ENCODE peak calls at places on chromosome 2, in ten cellular contexts. S is lower lobe of right lung, M is thoracic aorta, C is fibroblast of mammary gland, W is sigmoid colon, J is mucosa of descending colon, D is AG04450, G is choroid plexus epithelial cell, Y is GM12865, U is heart left ventricle. O is an unnamed sample.

GRCh38 chr2:197248623-197249022 is 62.0 kb downstream of the ANKRD44 start:
- DNase-seq in S (no peak), M (no peak), C (peak), W (no peak), J (no peak), D (no peak), G (peak), Y (peak), U (no peak), O (no peak)

GRCh38 chr2:111121028-111121872 is 536 bp downstream of the BCL2L11 start:
- DNase-seq in S (peak), M (no peak), C (peak), W (peak), J (peak), D (no peak), G (peak), Y (peak), U (peak), O (no peak)

GRCh38 chr2:185583058-185583816 is 155.4 kb upstream of the FSIP2 start:
- DNase-seq in S (no peak), M (no peak), C (peak), W (no peak), J (no peak), D (no peak), G (peak), Y (no peak), U (no peak), O (peak)

GRCh38 chr2:40048506-40048905 is 269.4 kb upstream of the THUMPD2 start:
- DNase-seq in S (no peak), M (no peak), C (no peak), W (no peak), J (no peak), D (no peak), G (no peak), Y (no peak), U (no peak), O (no peak)

GRCh38 chr2:23563673-23564617 is 179.0 kb downstream of the KLHL29 start:
- DNase-seq in S (peak), M (no peak), C (peak), W (peak), J (peak), D (peak), G (peak), Y (no peak), U (peak), O (no peak)

GRCh38 chr2:232838406-232838874 is 31.6 kb upstream of the SNORC start:
- DNase-seq in S (no peak), M (no peak), C (peak), W (no peak), J (peak), D (no peak), G (peak), Y (peak), U (no peak), O (no peak)

GRCh38 chr2:8966123-8966908 is 37.2 kb downstream of the MBOAT2 start:
- DNase-seq in S (no peak), M (no peak), C (peak), W (no peak), J (no peak), D (no peak), G (peak), Y (no peak), U (no peak), O (no peak)

GRCh38 chr2:175871949-175872348 is 130.1 kb downstream of the LNPK start:
- DNase-seq in S (no peak), M (no peak), C (peak), W (no peak), J (no peak), D (no peak), G (no peak), Y (no peak), U (no peak), O (no peak)

GRCh38 chr2:104502904-104503303 is 351.0 kb upstream of the POU3F3 start:
- DNase-seq in S (no peak), M (no peak), C (no peak), W (no peak), J (no peak), D (no peak), G (no peak), Y (no peak), U (no peak), O (no peak)

GRCh38 chr2:206832886-206833285 is 67.5 kb downstream of the FASTKD2 start:
- DNase-seq in S (no peak), M (no peak), C (peak), W (no peak), J (no peak), D (no peak), G (no peak), Y (no peak), U (no peak), O (no peak)
- H3K4me3 ChIP-seq in S (no peak), M (no peak), C (no peak), W (no peak), J (no peak), D (no peak), G (no peak), Y (no peak), U (no peak), O (no peak)

GRCh38 chr2:101766337-101766736 is 68.8 kb downstream of the MAP4K4 start:
- DNase-seq in S (no peak), M (no peak), C (no peak), W (no peak), J (no peak), D (no peak), G (no peak), Y (no peak), U (no peak), O (no peak)
- H3K4me3 ChIP-seq in S (no peak), M (peak), C (no peak), W (no peak), J (no peak), D (no peak), G (no peak), Y (no peak), U (no peak), O (no peak)

DNA sequence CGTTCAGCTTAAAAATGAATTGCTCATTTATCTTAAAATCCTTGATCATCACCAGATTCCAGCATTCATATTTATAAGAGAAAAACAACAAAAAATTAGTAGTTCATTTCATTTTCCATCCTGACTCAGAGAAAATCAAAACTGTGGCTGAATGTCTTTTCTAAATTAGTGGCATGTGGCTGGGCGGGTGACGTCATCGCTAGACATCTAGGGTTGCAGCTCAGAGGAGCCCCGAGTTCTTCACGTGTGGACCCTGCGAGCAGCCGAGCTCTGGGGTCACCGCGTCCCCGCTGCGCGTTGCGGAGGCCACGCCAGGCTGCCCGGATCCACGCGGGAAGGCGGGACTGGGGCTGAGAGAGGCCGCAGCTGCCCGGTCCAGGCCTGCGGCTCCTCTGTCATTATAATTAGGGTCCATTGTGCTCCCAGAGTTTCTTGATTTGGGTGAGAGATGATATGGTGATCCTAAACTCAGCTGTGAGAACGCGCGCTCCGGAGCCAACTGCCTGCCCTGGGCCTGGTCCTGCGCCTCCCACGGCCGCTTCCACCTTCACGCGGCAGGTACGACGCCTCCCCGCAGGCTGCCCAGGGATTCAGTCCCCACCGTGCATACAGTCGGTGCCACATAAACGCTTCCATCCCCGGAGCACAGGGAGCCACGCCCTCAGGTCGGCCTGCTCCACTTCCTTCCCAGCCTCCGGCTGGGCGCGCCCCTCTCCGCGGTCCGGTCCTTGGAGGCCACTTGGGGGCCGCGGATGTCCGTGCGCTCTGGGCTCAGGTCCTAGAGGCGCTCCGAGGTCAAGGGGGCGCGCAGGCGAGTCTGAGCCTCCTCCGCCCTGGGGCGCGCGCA is 56.5 kb downstream of the TMEM18 start:
- DNase-seq in S (no peak), M (no peak), C (no peak), W (no peak), J (no peak), D (no peak), G (no peak), Y (no peak), U (no peak), O (no peak)
- H3K4me3 ChIP-seq in S (no peak), M (no peak), C (no peak), W (no peak), J (no peak), D (no peak), G (no peak), Y (no peak), U (no peak), O (no peak)

GRCh38 chr2:143125647-143126046 is 3.6 kb upstream of the ARHGAP15 start:
- DNase-seq in S (no peak), M (no peak), C (peak), W (no peak), J (no peak), D (no peak), G (peak), Y (no peak), U (no peak), O (no peak)
- H3K4me3 ChIP-seq in S (no peak), M (no peak), C (no peak), W (no peak), J (no peak), D (no peak), G (no peak), Y (no peak), U (no peak), O (no peak)

GRCh38 chr2:20676353-20677215 is 9.6 kb downstream of the GDF7 start:
- DNase-seq in S (no peak), M (no peak), C (no peak), W (no peak), J (no peak), D (no peak), G (no peak), Y (peak), U (no peak), O (no peak)
- H3K4me3 ChIP-seq in S (no peak), M (no peak), C (no peak), W (no peak), J (no peak), D (no peak), G (no peak), Y (no peak), U (no peak), O (no peak)

DNA sequence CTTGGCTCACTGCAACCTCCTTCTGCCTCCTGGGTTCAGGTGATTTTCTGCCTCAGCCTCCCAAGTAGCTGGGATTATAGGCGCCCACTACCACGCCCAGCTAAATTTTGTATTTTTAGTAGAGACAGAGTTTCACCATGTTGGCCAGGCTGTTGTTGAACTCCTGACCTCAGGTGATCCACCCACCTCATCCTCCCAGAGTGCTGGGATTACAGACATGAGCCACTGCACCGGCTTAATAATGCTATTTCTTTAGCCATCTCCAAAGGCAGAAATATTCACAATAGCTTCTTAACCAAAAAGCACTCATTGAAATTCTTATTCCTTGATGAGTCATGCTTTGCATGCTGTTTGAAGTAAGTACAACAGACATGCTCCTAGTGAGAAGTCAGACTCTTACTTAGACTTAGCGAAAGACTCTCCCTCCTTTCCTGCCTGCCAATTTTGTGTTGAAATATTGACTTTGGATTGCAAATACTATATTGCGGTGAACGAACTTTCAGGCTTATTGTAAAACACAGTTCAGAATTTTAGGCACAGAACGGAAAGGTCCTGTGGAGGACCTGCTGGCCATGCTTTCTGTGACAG is 4.4 kb downstream of the ACTR3 start:
- DNase-seq in S (no peak), M (no peak), C (peak), W (no peak), J (no peak), D (peak), G (peak), Y (no peak), U (no peak), O (peak)
- H3K4me3 ChIP-seq in S (peak), M (peak), C (no peak), W (no peak), J (no peak), D (peak), G (no peak), Y (peak), U (no peak), O (no peak)

GRCh38 chr2:160647967-160648685 is 154.5 kb upstream of the RBMS1 start:
- DNase-seq in S (peak), M (no peak), C (no peak), W (no peak), J (peak), D (no peak), G (no peak), Y (no peak), U (no peak), O (no peak)
- H3K4me3 ChIP-seq in S (no peak), M (no peak), C (no peak), W (no peak), J (no peak), D (no peak), G (no peak), Y (no peak), U (peak), O (no peak)

GRCh38 chr2:215811409-215812355 is 201.7 kb downstream of the MREG start:
- DNase-seq in S (no peak), M (no peak), C (no peak), W (no peak), J (no peak), D (no peak), G (no peak), Y (peak), U (no peak), O (no peak)
- H3K4me3 ChIP-seq in S (no peak), M (no peak), C (no peak), W (no peak), J (no peak), D (no peak), G (no peak), Y (peak), U (no peak), O (no peak)